ENCODE peak calls at places on chromosomes 6 and 20, in seven cellular contexts. One of them, this sample, is unnamed.

GRCh38 chr6:43274916-43275597 is 23.0 kb upstream of the SLC22A7 start:
- DNase-seq in prostate gland: no peak
- DNase-seq in H1: no peak
- DNase-seq in spleen: no peak
- DNase-seq in HCT116: no peak
- DNase-seq in GM12878: no peak
- DNase-seq in breast epithelium: no peak
- DNase-seq in this sample: peak

GRCh38 chr6:54294965-54295532 is 13.2 kb upstream of the TINAG start:
- DNase-seq in prostate gland: no peak
- DNase-seq in H1: no peak
- DNase-seq in spleen: peak
- DNase-seq in HCT116: no peak
- DNase-seq in GM12878: no peak
- DNase-seq in breast epithelium: no peak
- DNase-seq in this sample: no peak

GRCh38 chr6:10759312-10759839 is 11.8 kb downstream of the TMEM14B start:
- DNase-seq in prostate gland: no peak
- DNase-seq in H1: no peak
- DNase-seq in spleen: no peak
- DNase-seq in HCT116: peak
- DNase-seq in GM12878: no peak
- DNase-seq in breast epithelium: no peak
- DNase-seq in this sample: peak

GRCh38 chr20:36919715-36920333 is 31.7 kb downstream of the SAMHD1 start:
- DNase-seq in prostate gland: peak
- DNase-seq in H1: no peak
- DNase-seq in spleen: no peak
- DNase-seq in HCT116: peak
- DNase-seq in GM12878: peak
- DNase-seq in breast epithelium: no peak
- DNase-seq in this sample: peak

GRCh38 chr6:90103056-90103793 is 193.4 kb downstream of the BACH2 start:
- DNase-seq in prostate gland: no peak
- DNase-seq in H1: no peak
- DNase-seq in spleen: no peak
- DNase-seq in HCT116: no peak
- DNase-seq in GM12878: peak
- DNase-seq in breast epithelium: no peak
- DNase-seq in this sample: no peak

GRCh38 chr6:95084867-95085266 is 492.5 kb upstream of the MANEA start:
- DNase-seq in prostate gland: no peak
- DNase-seq in H1: no peak
- DNase-seq in spleen: no peak
- DNase-seq in HCT116: no peak
- DNase-seq in GM12878: no peak
- DNase-seq in breast epithelium: no peak
- DNase-seq in this sample: no peak

GRCh38 chr6:14664112-14664592 is 546.6 kb downstream of the CD83 start:
- DNase-seq in prostate gland: no peak
- DNase-seq in H1: no peak
- DNase-seq in spleen: peak
- DNase-seq in HCT116: no peak
- DNase-seq in GM12878: no peak
- DNase-seq in breast epithelium: no peak
- DNase-seq in this sample: no peak

GRCh38 chr6:100463685-100464161 is 998 bp downstream of the SIM1 start:
- DNase-seq in prostate gland: no peak
- DNase-seq in H1: no peak
- DNase-seq in spleen: no peak
- DNase-seq in HCT116: no peak
- DNase-seq in GM12878: no peak
- DNase-seq in breast epithelium: no peak
- DNase-seq in this sample: no peak

GRCh38 chr6:55868910-55869479 is 6.4 kb downstream of the BMP5 start:
- DNase-seq in prostate gland: peak
- DNase-seq in H1: no peak
- DNase-seq in spleen: no peak
- DNase-seq in HCT116: peak
- DNase-seq in GM12878: peak
- DNase-seq in breast epithelium: no peak
- DNase-seq in this sample: no peak
- TF ChIP-seq POLR2AphosphoS5 in prostate gland: no peak
- TF ChIP-seq POLR2AphosphoS5 in H1: no peak
- TF ChIP-seq POLR2AphosphoS5 in spleen: no peak
- TF ChIP-seq POLR2AphosphoS5 in HCT116: no peak
- TF ChIP-seq POLR2AphosphoS5 in GM12878: no peak
- TF ChIP-seq POLR2AphosphoS5 in breast epithelium: no peak
- TF ChIP-seq POLR2AphosphoS5 in this sample: no peak

GRCh38 chr20:14643146-14643545 is 305.7 kb upstream of the FLRT3 start:
- DNase-seq in prostate gland: no peak
- DNase-seq in H1: no peak
- DNase-seq in spleen: no peak
- DNase-seq in HCT116: no peak
- DNase-seq in GM12878: no peak
- DNase-seq in breast epithelium: no peak
- DNase-seq in this sample: no peak

GRCh38 chr20:14644698-14645097 is 307.3 kb upstream of the FLRT3 start:
- DNase-seq in prostate gland: no peak
- DNase-seq in H1: no peak
- DNase-seq in spleen: no peak
- DNase-seq in HCT116: no peak
- DNase-seq in GM12878: no peak
- DNase-seq in breast epithelium: no peak
- DNase-seq in this sample: no peak

DNA sequence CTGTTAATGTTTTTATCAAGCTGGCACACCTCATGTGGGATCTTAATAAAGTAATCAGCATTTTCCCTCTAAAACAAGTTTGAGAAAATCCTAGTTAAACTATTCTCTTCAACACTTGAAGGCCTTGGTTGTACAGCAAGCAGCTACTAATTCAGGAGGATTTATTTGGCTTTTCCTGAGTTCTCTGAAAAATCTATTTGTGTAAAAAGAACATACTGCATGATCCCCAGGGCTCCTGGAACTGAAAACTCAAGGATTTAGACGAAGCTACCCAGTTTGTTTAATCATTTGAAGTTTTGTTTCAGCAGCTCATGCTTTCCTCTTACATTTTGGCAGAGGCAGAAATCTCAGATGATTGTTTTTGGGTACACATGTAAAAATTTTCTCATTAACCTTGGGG is 309.6 kb upstream of the FLRT3 start:
- DNase-seq in prostate gland: no peak
- DNase-seq in H1: no peak
- DNase-seq in spleen: no peak
- DNase-seq in HCT116: no peak
- DNase-seq in GM12878: no peak
- DNase-seq in breast epithelium: no peak
- DNase-seq in this sample: no peak
- TF ChIP-seq POLR2A in prostate gland: no peak
- TF ChIP-seq POLR2A in H1: no peak
- TF ChIP-seq POLR2A in spleen: no peak
- TF ChIP-seq POLR2A in HCT116: no peak
- TF ChIP-seq POLR2A in GM12878: no peak
- TF ChIP-seq POLR2A in breast epithelium: no peak
- TF ChIP-seq POLR2A in this sample: no peak

GRCh38 chr20:57748601-57749130 is 38.9 kb upstream of the PMEPA1 start:
- DNase-seq in prostate gland: peak
- DNase-seq in H1: no peak
- DNase-seq in spleen: peak
- DNase-seq in HCT116: peak
- DNase-seq in GM12878: peak
- DNase-seq in breast epithelium: peak
- DNase-seq in this sample: peak
- TF ChIP-seq POLR2AphosphoS5 in prostate gland: peak
- TF ChIP-seq POLR2AphosphoS5 in H1: no peak
- TF ChIP-seq POLR2AphosphoS5 in spleen: peak
- TF ChIP-seq POLR2AphosphoS5 in HCT116: no peak
- TF ChIP-seq POLR2AphosphoS5 in GM12878: no peak
- TF ChIP-seq POLR2AphosphoS5 in breast epithelium: no peak
- TF ChIP-seq POLR2AphosphoS5 in this sample: no peak

GRCh38 chr6:164035912-164036485 is 621.5 kb downstream of the QKI start:
- DNase-seq in prostate gland: peak
- DNase-seq in H1: no peak
- DNase-seq in spleen: no peak
- DNase-seq in HCT116: no peak
- DNase-seq in GM12878: no peak
- DNase-seq in breast epithelium: no peak
- DNase-seq in this sample: no peak

GRCh38 chr6:164034602-164035140 is 620.2 kb downstream of the QKI start:
- DNase-seq in prostate gland: no peak
- DNase-seq in H1: no peak
- DNase-seq in spleen: no peak
- DNase-seq in HCT116: no peak
- DNase-seq in GM12878: no peak
- DNase-seq in breast epithelium: no peak
- DNase-seq in this sample: no peak

GRCh38 chr6:164040994-164041393 is 626.5 kb downstream of the QKI start:
- DNase-seq in prostate gland: no peak
- DNase-seq in H1: no peak
- DNase-seq in spleen: no peak
- DNase-seq in HCT116: no peak
- DNase-seq in GM12878: no peak
- DNase-seq in breast epithelium: no peak
- DNase-seq in this sample: no peak

GRCh38 chr6:164039954-164040375 is 625.4 kb downstream of the QKI start:
- DNase-seq in prostate gland: peak
- DNase-seq in H1: no peak
- DNase-seq in spleen: peak
- DNase-seq in HCT116: no peak
- DNase-seq in GM12878: no peak
- DNase-seq in breast epithelium: no peak
- DNase-seq in this sample: no peak

DNA sequence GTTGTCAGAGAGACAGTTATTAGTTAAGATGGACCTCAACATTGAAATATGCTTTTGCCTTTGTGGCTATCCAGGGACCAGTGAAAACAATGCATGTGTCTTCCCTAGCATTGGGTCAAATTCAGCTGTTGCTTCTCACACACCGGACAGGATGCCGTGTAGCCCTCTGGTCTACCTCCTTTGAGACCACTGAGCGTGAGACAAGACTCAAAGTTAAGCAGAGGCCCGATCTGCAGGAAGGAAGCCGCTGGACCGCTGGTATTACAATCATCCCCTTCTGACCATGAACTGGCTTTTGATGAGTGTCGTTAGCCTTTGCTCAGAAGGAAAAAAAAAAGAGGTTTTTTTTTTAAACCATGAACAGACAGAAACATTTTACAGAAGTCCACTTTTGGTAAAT is 622.6 kb downstream of the QKI start:
- DNase-seq in prostate gland: no peak
- DNase-seq in H1: no peak
- DNase-seq in spleen: no peak
- DNase-seq in HCT116: no peak
- DNase-seq in GM12878: no peak
- DNase-seq in breast epithelium: no peak
- DNase-seq in this sample: no peak
- TF ChIP-seq POLR2A in prostate gland: no peak
- TF ChIP-seq POLR2A in H1: no peak
- TF ChIP-seq POLR2A in spleen: no peak
- TF ChIP-seq POLR2A in HCT116: no peak
- TF ChIP-seq POLR2A in GM12878: no peak
- TF ChIP-seq POLR2A in breast epithelium: no peak
- TF ChIP-seq POLR2A in this sample: no peak

DNA sequence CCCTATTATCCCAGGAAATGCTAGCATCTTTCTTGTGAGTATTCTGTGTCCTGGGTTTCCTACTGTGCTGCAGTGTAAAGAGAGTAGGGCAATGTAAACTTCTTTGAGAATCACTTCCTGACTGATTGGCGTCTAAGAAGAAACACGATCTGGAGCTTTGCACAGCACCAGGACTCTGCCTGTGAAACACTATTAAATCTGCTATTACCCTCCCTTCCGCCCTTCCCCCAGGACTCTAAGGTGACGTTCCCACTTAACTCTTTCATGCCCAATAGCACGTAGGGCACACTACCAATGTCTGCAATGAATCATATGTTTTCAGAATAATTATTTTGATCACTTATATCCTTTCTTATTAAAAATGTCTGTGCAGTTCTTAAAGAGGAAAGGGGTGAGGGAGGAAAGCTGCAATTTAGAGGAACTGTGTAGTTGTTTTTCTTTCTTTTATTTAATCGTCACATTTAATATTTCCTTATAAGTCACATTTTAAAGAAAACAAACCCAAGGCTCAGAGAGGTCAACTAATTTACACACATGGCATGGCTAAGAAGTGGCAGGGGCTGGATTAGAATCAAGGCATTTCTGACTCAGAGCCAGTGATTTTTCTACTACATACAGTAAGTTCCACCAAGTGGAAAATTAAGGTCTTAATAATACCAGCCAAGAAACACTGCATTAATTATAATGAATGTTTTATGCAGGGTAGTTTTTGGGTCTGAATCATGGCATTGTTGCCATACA is 607.5 kb upstream of the CITED2 start:
- DNase-seq in prostate gland: peak
- DNase-seq in H1: no peak
- DNase-seq in spleen: no peak
- DNase-seq in HCT116: peak
- DNase-seq in GM12878: no peak
- DNase-seq in breast epithelium: no peak
- DNase-seq in this sample: no peak
- TF ChIP-seq POLR2AphosphoS5 in prostate gland: peak
- TF ChIP-seq POLR2AphosphoS5 in H1: no peak
- TF ChIP-seq POLR2AphosphoS5 in spleen: no peak
- TF ChIP-seq POLR2AphosphoS5 in HCT116: no peak
- TF ChIP-seq POLR2AphosphoS5 in GM12878: no peak
- TF ChIP-seq POLR2AphosphoS5 in breast epithelium: no peak
- TF ChIP-seq POLR2AphosphoS5 in this sample: no peak